ENCODE peak calls at places on chromosomes 4 and X, in five cellular contexts. One of them, this sample, is unnamed.
A peak's percentile ranks its signal among the peaks of the same experiment; 100 is the strongest.

GRCh38 chr4:58163172-58163571 is 1053.0 kb upstream of the IGFBP7 start:
- DNase-seq in activated CD8-positive, alpha-beta memory T cell treated with anti-CD3 and anti-CD28 coated beads for 1 hour: no peak
- DNase-seq in AG04449: no peak
- DNase-seq in astrocyte of the hippocampus: peak; percentile 0
- DNase-seq in brain microvascular endothelial cell: no peak
- DNase-seq in this sample: no peak

GRCh38 chr4:52638717-52639116 is 20.4 kb downstream of the USP46 start:
- DNase-seq in activated CD8-positive, alpha-beta memory T cell treated with anti-CD3 and anti-CD28 coated beads for 1 hour: no peak
- DNase-seq in AG04449: no peak
- DNase-seq in astrocyte of the hippocampus: no peak
- DNase-seq in brain microvascular endothelial cell: no peak
- DNase-seq in this sample: no peak

GRCh38 chr4:90444904-90445303 is 317.7 kb downstream of the CCSER1 start:
- DNase-seq in activated CD8-positive, alpha-beta memory T cell treated with anti-CD3 and anti-CD28 coated beads for 1 hour: no peak
- DNase-seq in AG04449: no peak
- DNase-seq in astrocyte of the hippocampus: no peak
- DNase-seq in brain microvascular endothelial cell: no peak
- DNase-seq in this sample: no peak

GRCh38 chr4:2800691-2801596 is 8.1 kb downstream of the SH3BP2 start:
- DNase-seq in activated CD8-positive, alpha-beta memory T cell treated with anti-CD3 and anti-CD28 coated beads for 1 hour: no peak
- DNase-seq in AG04449: no peak
- DNase-seq in astrocyte of the hippocampus: peak; percentile 92
- DNase-seq in brain microvascular endothelial cell: no peak
- DNase-seq in this sample: no peak

GRCh38 chr4:54277691-54278090 is 48.6 kb downstream of the PDGFRA start:
- DNase-seq in activated CD8-positive, alpha-beta memory T cell treated with anti-CD3 and anti-CD28 coated beads for 1 hour: no peak
- DNase-seq in AG04449: no peak
- DNase-seq in astrocyte of the hippocampus: peak; percentile 70
- DNase-seq in brain microvascular endothelial cell: peak; percentile 72
- DNase-seq in this sample: no peak

GRCh38 chr4:111399523-111400135 is 745.6 kb upstream of the FAM241A start:
- DNase-seq in activated CD8-positive, alpha-beta memory T cell treated with anti-CD3 and anti-CD28 coated beads for 1 hour: no peak
- DNase-seq in AG04449: no peak
- DNase-seq in astrocyte of the hippocampus: peak; percentile 50
- DNase-seq in brain microvascular endothelial cell: no peak
- DNase-seq in this sample: no peak

GRCh38 chrX:13013353-13014110 is 30.9 kb downstream of the FAM9C start:
- DNase-seq in activated CD8-positive, alpha-beta memory T cell treated with anti-CD3 and anti-CD28 coated beads for 1 hour: no peak
- DNase-seq in AG04449: no peak
- DNase-seq in astrocyte of the hippocampus: no peak
- DNase-seq in brain microvascular endothelial cell: no peak
- DNase-seq in this sample: no peak

GRCh38 chr4:151304755-151305154 is 20.6 kb downstream of the SH3D19 start:
- DNase-seq in activated CD8-positive, alpha-beta memory T cell treated with anti-CD3 and anti-CD28 coated beads for 1 hour: no peak
- DNase-seq in AG04449: no peak
- DNase-seq in astrocyte of the hippocampus: peak; percentile 21
- DNase-seq in brain microvascular endothelial cell: no peak
- DNase-seq in this sample: no peak

GRCh38 chr4:81256059-81256635 is 41.1 kb upstream of the PRKG2 start:
- DNase-seq in activated CD8-positive, alpha-beta memory T cell treated with anti-CD3 and anti-CD28 coated beads for 1 hour: no peak
- DNase-seq in AG04449: no peak
- DNase-seq in astrocyte of the hippocampus: no peak
- DNase-seq in brain microvascular endothelial cell: no peak
- DNase-seq in this sample: no peak

GRCh38 chr4:3353747-3354454 is 61.1 kb downstream of the RGS12 start:
- DNase-seq in activated CD8-positive, alpha-beta memory T cell treated with anti-CD3 and anti-CD28 coated beads for 1 hour: no peak
- DNase-seq in AG04449: no peak
- DNase-seq in astrocyte of the hippocampus: no peak
- DNase-seq in brain microvascular endothelial cell: no peak
- DNase-seq in this sample: no peak

GRCh38 chr4:42555828-42556227 is 101.1 kb downstream of the ATP8A1 start:
- DNase-seq in activated CD8-positive, alpha-beta memory T cell treated with anti-CD3 and anti-CD28 coated beads for 1 hour: no peak
- DNase-seq in AG04449: no peak
- DNase-seq in astrocyte of the hippocampus: no peak
- DNase-seq in brain microvascular endothelial cell: no peak
- DNase-seq in this sample: no peak

GRCh38 chr4:90051999-90052398 is 75.2 kb upstream of the CCSER1 start:
- DNase-seq in activated CD8-positive, alpha-beta memory T cell treated with anti-CD3 and anti-CD28 coated beads for 1 hour: no peak
- DNase-seq in AG04449: no peak
- DNase-seq in astrocyte of the hippocampus: no peak
- DNase-seq in brain microvascular endothelial cell: no peak
- DNase-seq in this sample: no peak

GRCh38 chr4:148164529-148164928 is 277.7 kb downstream of the NR3C2 start:
- DNase-seq in activated CD8-positive, alpha-beta memory T cell treated with anti-CD3 and anti-CD28 coated beads for 1 hour: no peak
- DNase-seq in AG04449: no peak
- DNase-seq in astrocyte of the hippocampus: no peak
- DNase-seq in brain microvascular endothelial cell: no peak
- DNase-seq in this sample: no peak

GRCh38 chr4:125572601-125573000 is 257.8 kb downstream of the FAT4 start:
- DNase-seq in activated CD8-positive, alpha-beta memory T cell treated with anti-CD3 and anti-CD28 coated beads for 1 hour: no peak
- DNase-seq in AG04449: no peak
- DNase-seq in astrocyte of the hippocampus: peak; percentile 32
- DNase-seq in brain microvascular endothelial cell: peak; percentile 74
- DNase-seq in this sample: no peak

GRCh38 chr4:20194079-20195013 is 57.4 kb upstream of the SLIT2 start:
- DNase-seq in activated CD8-positive, alpha-beta memory T cell treated with anti-CD3 and anti-CD28 coated beads for 1 hour: no peak
- DNase-seq in AG04449: peak; percentile 63
- DNase-seq in astrocyte of the hippocampus: peak; percentile 43
- DNase-seq in brain microvascular endothelial cell: peak; percentile 25
- DNase-seq in this sample: no peak

GRCh38 chr4:109432676-109433075 is 939 bp upstream of the SEC24B start:
- DNase-seq in activated CD8-positive, alpha-beta memory T cell treated with anti-CD3 and anti-CD28 coated beads for 1 hour: no peak
- DNase-seq in AG04449: peak; percentile 77
- DNase-seq in astrocyte of the hippocampus: peak; percentile 70
- DNase-seq in brain microvascular endothelial cell: peak; percentile 70
- DNase-seq in this sample: no peak

GRCh38 chr4:176193126-176193525 is 2.3 kb downstream of the SPATA4 start:
- DNase-seq in activated CD8-positive, alpha-beta memory T cell treated with anti-CD3 and anti-CD28 coated beads for 1 hour: no peak
- DNase-seq in AG04449: no peak
- DNase-seq in astrocyte of the hippocampus: peak; percentile 11
- DNase-seq in brain microvascular endothelial cell: no peak
- DNase-seq in this sample: no peak

GRCh38 chrX:70421618-70422017 is 1.5 kb upstream of the GDPD2 start:
- DNase-seq in activated CD8-positive, alpha-beta memory T cell treated with anti-CD3 and anti-CD28 coated beads for 1 hour: no peak
- DNase-seq in AG04449: no peak
- DNase-seq in astrocyte of the hippocampus: no peak
- DNase-seq in brain microvascular endothelial cell: no peak
- DNase-seq in this sample: no peak

GRCh38 chr4:2269206-2269531 is 7.3 kb upstream of the MXD4 start:
- DNase-seq in activated CD8-positive, alpha-beta memory T cell treated with anti-CD3 and anti-CD28 coated beads for 1 hour: no peak
- DNase-seq in AG04449: no peak
- DNase-seq in astrocyte of the hippocampus: no peak
- DNase-seq in brain microvascular endothelial cell: no peak
- DNase-seq in this sample: no peak

GRCh38 chr4:95549246-95550138 is 719 bp upstream of the UNC5C start:
- DNase-seq in activated CD8-positive, alpha-beta memory T cell treated with anti-CD3 and anti-CD28 coated beads for 1 hour: no peak
- DNase-seq in AG04449: no peak
- DNase-seq in astrocyte of the hippocampus: peak; percentile 73
- DNase-seq in brain microvascular endothelial cell: peak; percentile 25
- DNase-seq in this sample: no peak

GRCh38 chrX:153662266-153662665 is 11.3 kb downstream of the PNCK start:
- DNase-seq in activated CD8-positive, alpha-beta memory T cell treated with anti-CD3 and anti-CD28 coated beads for 1 hour: peak; percentile 13
- DNase-seq in AG04449: no peak
- DNase-seq in astrocyte of the hippocampus: no peak
- DNase-seq in brain microvascular endothelial cell: peak; percentile 12
- DNase-seq in this sample: no peak

GRCh38 chrX:4935387-4935786 is 1221.9 kb upstream of the PRKX start:
- DNase-seq in activated CD8-positive, alpha-beta memory T cell treated with anti-CD3 and anti-CD28 coated beads for 1 hour: no peak
- DNase-seq in AG04449: no peak
- DNase-seq in astrocyte of the hippocampus: no peak
- DNase-seq in brain microvascular endothelial cell: no peak
- DNase-seq in this sample: no peak

GRCh38 chrX:65644621-65645287 is 22.7 kb upstream of the MSN start:
- DNase-seq in activated CD8-positive, alpha-beta memory T cell treated with anti-CD3 and anti-CD28 coated beads for 1 hour: no peak
- DNase-seq in AG04449: peak; percentile 44
- DNase-seq in astrocyte of the hippocampus: peak; percentile 93
- DNase-seq in brain microvascular endothelial cell: peak; percentile 61
- DNase-seq in this sample: no peak

GRCh38 chr4:73222466-73223257 is 35.9 kb downstream of the ANKRD17 start:
- DNase-seq in activated CD8-positive, alpha-beta memory T cell treated with anti-CD3 and anti-CD28 coated beads for 1 hour: peak; percentile 7
- DNase-seq in AG04449: peak; percentile 88
- DNase-seq in astrocyte of the hippocampus: peak; percentile 93
- DNase-seq in brain microvascular endothelial cell: peak; percentile 93
- DNase-seq in this sample: peak; percentile 81

GRCh38 chrX:64152857-64153256 is 52.7 kb downstream of the AMER1 start:
- DNase-seq in activated CD8-positive, alpha-beta memory T cell treated with anti-CD3 and anti-CD28 coated beads for 1 hour: no peak
- DNase-seq in AG04449: no peak
- DNase-seq in astrocyte of the hippocampus: no peak
- DNase-seq in brain microvascular endothelial cell: no peak
- DNase-seq in this sample: no peak

GRCh38 chr4:15161439-15161838 is 159.2 kb downstream of the CPEB2 start:
- DNase-seq in activated CD8-positive, alpha-beta memory T cell treated with anti-CD3 and anti-CD28 coated beads for 1 hour: no peak
- DNase-seq in AG04449: no peak
- DNase-seq in astrocyte of the hippocampus: peak; percentile 64
- DNase-seq in brain microvascular endothelial cell: no peak
- DNase-seq in this sample: no peak

GRCh38 chr4:100933628-100934027 is 413.7 kb downstream of the PPP3CA start:
- DNase-seq in activated CD8-positive, alpha-beta memory T cell treated with anti-CD3 and anti-CD28 coated beads for 1 hour: no peak
- DNase-seq in AG04449: no peak
- DNase-seq in astrocyte of the hippocampus: no peak
- DNase-seq in brain microvascular endothelial cell: peak; percentile 15
- DNase-seq in this sample: no peak

GRCh38 chrX:11698747-11699146 is 33.0 kb upstream of the ARHGAP6 start:
- DNase-seq in activated CD8-positive, alpha-beta memory T cell treated with anti-CD3 and anti-CD28 coated beads for 1 hour: no peak
- DNase-seq in AG04449: no peak
- DNase-seq in astrocyte of the hippocampus: no peak
- DNase-seq in brain microvascular endothelial cell: no peak
- DNase-seq in this sample: no peak

GRCh38 chrX:52353838-52354237 is 15.0 kb upstream of the XAGE2 start:
- DNase-seq in activated CD8-positive, alpha-beta memory T cell treated with anti-CD3 and anti-CD28 coated beads for 1 hour: no peak
- DNase-seq in AG04449: no peak
- DNase-seq in astrocyte of the hippocampus: no peak
- DNase-seq in brain microvascular endothelial cell: peak; percentile 7
- DNase-seq in this sample: no peak

This sample was measured in cerebellar nuclear complex.